ENCODE peak calls at places on chromosomes 3 and 15, in five cellular contexts. O is amniotic epithelial cell; C is NAMALWA; H is choroid plexus epithelial cell; L is stimulated activated CD4-positive, alpha-beta T cell treated with anti-CD3 and anti-CD28 coated beads, Interleukin-2, amount 100 ng/mL, for 24 hours. D is an unnamed sample.

GRCh38 chr3:128426128-128426921 is 40.4 kb downstream of the DNAJB8 start:
- DNase-seq in O (no peak), C (peak; percentile 59), H (peak; percentile 14), L (peak; percentile 61), D (no peak)

GRCh38 chr3:63911901-63912767 is at the start of gene SCAANT1:
- DNase-seq in O (peak; percentile 89), C (peak; percentile 67), H (peak; percentile 95), L (peak; percentile 84), D (peak; percentile 82)

GRCh38 chr3:127750226-127751031 is 71.9 kb downstream of the MGLL start:
- DNase-seq in O (peak; percentile 85), C (peak; percentile 49), H (peak; percentile 77), L (no peak), D (no peak)

GRCh38 chr3:50078622-50079021 is 10.1 kb upstream of the RBM5 start:
- DNase-seq in O (no peak), C (no peak), H (peak; percentile 13), L (no peak), D (no peak)

GRCh38 chr3:51686512-51687215 is 15.6 kb downstream of the TEX264 start:
- DNase-seq in O (peak; percentile 32), C (no peak), H (peak; percentile 15), L (peak; percentile 75), D (no peak)

GRCh38 chr3:38646630-38647029 is 2.9 kb downstream of the SCN5A start:
- DNase-seq in O (peak; percentile 25), C (peak; percentile 71), H (peak; percentile 44), L (no peak), D (no peak)

GRCh38 chr15:70379134-70379533 is 281.4 kb upstream of the TLE3 start:
- DNase-seq in O (no peak), C (no peak), H (no peak), L (no peak), D (no peak)

GRCh38 chr3:128524374-128525299 is 31.6 kb upstream of the GATA2 start:
- DNase-seq in O (no peak), C (no peak), H (no peak), L (no peak), D (no peak)

GRCh38 chr3:39025222-39025970 is 26.3 kb downstream of the SCN11A start:
- DNase-seq in O (no peak), C (no peak), H (no peak), L (no peak), D (no peak)

GRCh38 chr3:143433787-143434378 is 314.3 kb downstream of the CHST2 start:
- DNase-seq in O (no peak), C (peak; percentile 58), H (peak; percentile 20), L (peak; percentile 26), D (no peak)

GRCh38 chr3:110166791-110167190 is 829.4 kb upstream of the DPPA4 start:
- DNase-seq in O (no peak), C (no peak), H (no peak), L (no peak), D (no peak)